ENCODE peak calls at places on chromosome 4, in five cellular contexts. G is osteocyte; M is head of caudate nucleus; N is A172; F is naive thymus-derived CD8-positive, alpha-beta T cell. Z is an unnamed sample.

GRCh38 chr4:184384056-184384809 is 90.1 kb downstream of the IRF2 start:
- DNase-seq in G (no peak), M (no peak), N (peak; percentile 68), F (no peak), Z (peak; percentile 72)

GRCh38 chr4:138576684-138577083 is 334.5 kb upstream of the SLC7A11 start:
- DNase-seq in G (no peak), M (no peak), N (peak; percentile 26), F (no peak), Z (no peak)

GRCh38 chr4:41622816-41623215 is 84.9 kb downstream of the LIMCH1 start:
- DNase-seq in G (no peak), M (peak; percentile 73), N (no peak), F (no peak), Z (no peak)

GRCh38 chr4:161936625-161937133 is 227.1 kb downstream of the FSTL5 start:
- DNase-seq in G (no peak), M (no peak), N (peak; percentile 92), F (no peak), Z (no peak)

GRCh38 chr4:132737344-132737743 is 411.8 kb upstream of the PCDH10 start:
- DNase-seq in G (no peak), M (no peak), N (no peak), F (no peak), Z (no peak)

GRCh38 chr4:34043131-34043530 is 2201.2 kb downstream of the ARAP2 start:
- DNase-seq in G (no peak), M (no peak), N (no peak), F (no peak), Z (no peak)

GRCh38 chr4:131603705-131604104 is 1545.4 kb upstream of the PCDH10 start:
- DNase-seq in G (no peak), M (no peak), N (no peak), F (no peak), Z (no peak)

GRCh38 chr4:57588557-57588956 is 478.4 kb upstream of the IGFBP7 start:
- DNase-seq in G (no peak), M (no peak), N (no peak), F (no peak), Z (no peak)

GRCh38 chr4:98260047-98260578 is 1.1 kb upstream of the RAP1GDS1 start:
- DNase-seq in G (no peak), M (peak; percentile 48), N (peak; percentile 37), F (no peak), Z (peak; percentile 56)

GRCh38 chr4:122117743-122118142 is 34.4 kb upstream of the BLTP1 start:
- DNase-seq in G (no peak), M (no peak), N (peak; percentile 41), F (no peak), Z (no peak)

GRCh38 chr4:22616516-22616915 is 76.2 kb upstream of the GBA3 start:
- DNase-seq in G (no peak), M (no peak), N (no peak), F (no peak), Z (no peak)

GRCh38 chr4:117623321-117623720 is 411.0 kb upstream of the NDST3 start:
- DNase-seq in G (no peak), M (no peak), N (no peak), F (no peak), Z (no peak)

GRCh38 chr4:76377922-76378321 is 43.0 kb downstream of the CCDC158 start:
- DNase-seq in G (no peak), M (no peak), N (peak; percentile 8), F (peak; percentile 12), Z (peak; percentile 63)

GRCh38 chr4:139872274-139872673 is 206.7 kb downstream of the MGST2 start:
- DNase-seq in G (no peak), M (no peak), N (peak; percentile 86), F (no peak), Z (no peak)

GRCh38 chr4:86934772-86935498 is at the start of gene AFF1:
- DNase-seq in G (peak; percentile 95), M (peak; percentile 94), N (peak; percentile 79), F (peak; percentile 83), Z (peak; percentile 94)

GRCh38 chr4:663438-664428 is 10.3 kb downstream of the ATP5ME start:
- DNase-seq in G (no peak), M (peak; percentile 58), N (no peak), F (peak; percentile 82), Z (peak; percentile 66)

GRCh38 chr4:26074672-26075071 is 160.7 kb downstream of the SMIM20 start:
- DNase-seq in G (no peak), M (no peak), N (no peak), F (no peak), Z (peak; percentile 14)

GRCh38 chr4:15130441-15130840 is 128.2 kb downstream of the CPEB2 start:
- DNase-seq in G (no peak), M (peak; percentile 77), N (no peak), F (no peak), Z (no peak)

Z was measured in adrenal gland.